ENCODE peak calls at places on chromosomes 3 and 15, in six cellular contexts. H, A, V, S, W and B are unnamed samples.

GRCh38 chr3:48155122-48155521 is 33.1 kb downstream of the CDC25A start:
- DNase-seq in H (no peak), A (no peak), V (no peak), S (no peak), W (no peak), B (no peak)

GRCh38 chr3:25103391-25103790 is 324.7 kb upstream of the RARB start:
- DNase-seq in H (no peak), A (no peak), V (no peak), S (no peak), W (no peak), B (no peak)

GRCh38 chr15:62709261-62709660 is 333.3 kb upstream of the TPM1 start:
- DNase-seq in H (no peak), A (no peak), V (no peak), S (no peak), W (no peak), B (no peak)

GRCh38 chr15:64161688-64162477 is 939 bp downstream of the PPIB start:
- DNase-seq in H (no peak), A (no peak), V (no peak), S (no peak), W (no peak), B (no peak)

GRCh38 chr3:48403533-48404439 is 26.1 kb downstream of the PLXNB1 start:
- DNase-seq in H (no peak), A (no peak), V (no peak), S (no peak), W (no peak), B (no peak)

GRCh38 chr15:69842851-69843250 is 254.9 kb downstream of the TLE3 start:
- DNase-seq in H (no peak), A (no peak), V (no peak), S (no peak), W (no peak), B (no peak)

GRCh38 chr3:45758871-45759270 is 37.5 kb downstream of the SLC6A20 start:
- DNase-seq in H (no peak), A (no peak), V (no peak), S (no peak), W (no peak), B (no peak)

GRCh38 chr3:41323860-41324259 is 124.6 kb downstream of the CTNNB1 start:
- DNase-seq in H (no peak), A (no peak), V (no peak), S (no peak), W (no peak), B (no peak)

GRCh38 chr3:188432826-188433525 is 279.0 kb downstream of the LPP start:
- DNase-seq in H (no peak), A (no peak), V (no peak), S (no peak), W (no peak), B (no peak)

GRCh38 chr3:89504432-89504831 is 397.0 kb downstream of the EPHA3 start:
- DNase-seq in H (no peak), A (no peak), V (no peak), S (no peak), W (no peak), B (no peak)

GRCh38 chr15:98403169-98403568 is 245.2 kb upstream of the IGF1R start:
- DNase-seq in H (no peak), A (no peak), V (no peak), S (no peak), W (no peak), B (no peak)

GRCh38 chr3:189270248-189270832 is 98.6 kb downstream of the TPRG1 start:
- DNase-seq in H (peak), A (no peak), V (peak), S (no peak), W (no peak), B (peak)

GRCh38 chr3:60384352-60384751 is 866.9 kb downstream of the FHIT start:
- DNase-seq in H (no peak), A (no peak), V (no peak), S (no peak), W (no peak), B (no peak)

GRCh38 chr15:70099966-70100494 is 2.3 kb upstream of the TLE3 start:
- DNase-seq in H (no peak), A (no peak), V (peak), S (no peak), W (no peak), B (no peak)

GRCh38 chr3:140748903-140749302 is 71.0 kb downstream of the TRIM42 start:
- DNase-seq in H (no peak), A (no peak), V (no peak), S (no peak), W (no peak), B (no peak)

GRCh38 chr15:57376695-57377477 is 581 bp downstream of the CGNL1 start:
- DNase-seq in H (peak), A (no peak), V (no peak), S (peak), W (peak), B (no peak)

GRCh38 chr3:52345521-52346110 is 29.5 kb downstream of the DNAH1 start:
- DNase-seq in H (no peak), A (no peak), V (no peak), S (no peak), W (no peak), B (no peak)

GRCh38 chr3:75144396-75144795 is 519.7 kb upstream of the FRG2C start:
- DNase-seq in H (no peak), A (no peak), V (no peak), S (no peak), W (no peak), B (no peak)

GRCh38 chr3:159169828-159170227 is 368.0 kb downstream of the MFSD1 start:
- DNase-seq in H (no peak), A (no peak), V (peak), S (no peak), W (no peak), B (no peak)

GRCh38 chr15:25439456-25439836 is 622 bp upstream of the UBE3A start:
- DNase-seq in H (no peak), A (no peak), V (peak), S (no peak), W (peak), B (no peak)

GRCh38 chr3:42209917-42210316 is 56.1 kb downstream of the CCK start:
- DNase-seq in H (no peak), A (no peak), V (no peak), S (no peak), W (no peak), B (no peak)

GRCh38 chr3:48528754-48529153 is 24.8 kb upstream of the SHISA5 start:
- DNase-seq in H (no peak), A (no peak), V (no peak), S (no peak), W (no peak), B (no peak)

GRCh38 chr15:70088887-70089691 is 8.6 kb downstream of the TLE3 start:
- DNase-seq in H (no peak), A (no peak), V (no peak), S (no peak), W (no peak), B (no peak)

GRCh38 chr15:57861805-57862586 is 155.5 kb downstream of the POLR2M start:
- DNase-seq in H (no peak), A (no peak), V (no peak), S (no peak), W (no peak), B (no peak)

GRCh38 chr15:69080958-69081248 is 66.4 kb downstream of the NOX5 start:
- DNase-seq in H (no peak), A (no peak), V (no peak), S (no peak), W (no peak), B (no peak)

GRCh38 chr15:92880796-92881569 is 19.1 kb upstream of the CHD2 start:
- DNase-seq in H (no peak), A (no peak), V (no peak), S (no peak), W (no peak), B (no peak)